ENCODE peak calls at places on chromosomes 6 and 20, in ten cellular contexts. One of them, this sample, is unnamed.
A peak's percentile ranks its signal among the peaks of the same experiment; 100 is the strongest.

GRCh38 chr6:7145269-7146078 is 37.7 kb downstream of the RREB1 start:
- DNase-seq in CD8-positive, alpha-beta memory T cell: no peak
- DNase-seq in heart right ventricle: no peak
- DNase-seq in hepatocyte: no peak
- DNase-seq in ovary: no peak
- DNase-seq in breast epithelium: peak; percentile 56
- DNase-seq in prostate gland: peak; percentile 90
- DNase-seq in Karpas-422: no peak
- DNase-seq in heart left ventricle: no peak
- DNase-seq in neural progenitor cell: no peak
- DNase-seq in this sample: no peak

GRCh38 chr6:12751694-12752304 is 35.2 kb downstream of the PHACTR1 start:
- DNase-seq in CD8-positive, alpha-beta memory T cell: no peak
- DNase-seq in heart right ventricle: peak; percentile 46
- DNase-seq in hepatocyte: peak; percentile 85
- DNase-seq in ovary: no peak
- DNase-seq in breast epithelium: no peak
- DNase-seq in prostate gland: peak; percentile 19
- DNase-seq in Karpas-422: peak; percentile 79
- DNase-seq in heart left ventricle: peak; percentile 36
- DNase-seq in neural progenitor cell: peak; percentile 88
- DNase-seq in this sample: peak; percentile 26

GRCh38 chr20:2805682-2806350 is 5.4 kb upstream of the CPXM1 start:
- DNase-seq in CD8-positive, alpha-beta memory T cell: no peak
- DNase-seq in heart right ventricle: no peak
- DNase-seq in hepatocyte: no peak
- DNase-seq in ovary: no peak
- DNase-seq in breast epithelium: no peak
- DNase-seq in prostate gland: no peak
- DNase-seq in Karpas-422: no peak
- DNase-seq in heart left ventricle: no peak
- DNase-seq in neural progenitor cell: no peak
- DNase-seq in this sample: no peak

GRCh38 chr6:42007753-42008528 is 42.4 kb upstream of the TAF8 start:
- DNase-seq in CD8-positive, alpha-beta memory T cell: peak; percentile 10
- DNase-seq in heart right ventricle: no peak
- DNase-seq in hepatocyte: no peak
- DNase-seq in ovary: no peak
- DNase-seq in breast epithelium: no peak
- DNase-seq in prostate gland: no peak
- DNase-seq in Karpas-422: peak; percentile 60
- DNase-seq in heart left ventricle: no peak
- DNase-seq in neural progenitor cell: no peak
- DNase-seq in this sample: peak; percentile 88

GRCh38 chr20:56925696-56926101 is 296.6 kb downstream of the TFAP2C start:
- DNase-seq in CD8-positive, alpha-beta memory T cell: no peak
- DNase-seq in heart right ventricle: no peak
- DNase-seq in hepatocyte: no peak
- DNase-seq in ovary: no peak
- DNase-seq in breast epithelium: no peak
- DNase-seq in prostate gland: no peak
- DNase-seq in Karpas-422: no peak
- DNase-seq in heart left ventricle: no peak
- DNase-seq in neural progenitor cell: peak; percentile 66
- DNase-seq in this sample: no peak

GRCh38 chr20:17444091-17444490 is 87.1 kb downstream of the BFSP1 start:
- DNase-seq in CD8-positive, alpha-beta memory T cell: no peak
- DNase-seq in heart right ventricle: no peak
- DNase-seq in hepatocyte: no peak
- DNase-seq in ovary: no peak
- DNase-seq in breast epithelium: no peak
- DNase-seq in prostate gland: no peak
- DNase-seq in Karpas-422: no peak
- DNase-seq in heart left ventricle: no peak
- DNase-seq in neural progenitor cell: no peak
- DNase-seq in this sample: no peak

GRCh38 chr20:57093766-57094165 is 172.7 kb downstream of the BMP7 start:
- DNase-seq in CD8-positive, alpha-beta memory T cell: no peak
- DNase-seq in heart right ventricle: no peak
- DNase-seq in hepatocyte: no peak
- DNase-seq in ovary: no peak
- DNase-seq in breast epithelium: no peak
- DNase-seq in prostate gland: no peak
- DNase-seq in Karpas-422: no peak
- DNase-seq in heart left ventricle: no peak
- DNase-seq in neural progenitor cell: no peak
- DNase-seq in this sample: no peak

GRCh38 chr20:25283221-25283951 is 35.5 kb downstream of the PYGB start:
- DNase-seq in CD8-positive, alpha-beta memory T cell: no peak
- DNase-seq in heart right ventricle: peak; percentile 2
- DNase-seq in hepatocyte: no peak
- DNase-seq in ovary: peak; percentile 5
- DNase-seq in breast epithelium: peak; percentile 13
- DNase-seq in prostate gland: no peak
- DNase-seq in Karpas-422: no peak
- DNase-seq in heart left ventricle: no peak
- DNase-seq in neural progenitor cell: no peak
- DNase-seq in this sample: no peak

GRCh38 chr20:56406910-56407309 is 5.2 kb upstream of the CASS4 start:
- DNase-seq in CD8-positive, alpha-beta memory T cell: no peak
- DNase-seq in heart right ventricle: no peak
- DNase-seq in hepatocyte: no peak
- DNase-seq in ovary: no peak
- DNase-seq in breast epithelium: no peak
- DNase-seq in prostate gland: no peak
- DNase-seq in Karpas-422: no peak
- DNase-seq in heart left ventricle: no peak
- DNase-seq in neural progenitor cell: no peak
- DNase-seq in this sample: no peak

GRCh38 chr6:75882734-75883133 is 133.7 kb downstream of the MYO6 start:
- DNase-seq in CD8-positive, alpha-beta memory T cell: no peak
- DNase-seq in heart right ventricle: no peak
- DNase-seq in hepatocyte: no peak
- DNase-seq in ovary: no peak
- DNase-seq in breast epithelium: no peak
- DNase-seq in prostate gland: no peak
- DNase-seq in Karpas-422: no peak
- DNase-seq in heart left ventricle: no peak
- DNase-seq in neural progenitor cell: no peak
- DNase-seq in this sample: no peak

GRCh38 chr20:6767536-6768227 is at the start of gene BMP2:
- DNase-seq in CD8-positive, alpha-beta memory T cell: no peak
- DNase-seq in heart right ventricle: peak; percentile 47
- DNase-seq in hepatocyte: peak; percentile 91
- DNase-seq in ovary: peak; percentile 21
- DNase-seq in breast epithelium: no peak
- DNase-seq in prostate gland: peak; percentile 16
- DNase-seq in Karpas-422: no peak
- DNase-seq in heart left ventricle: peak; percentile 60
- DNase-seq in neural progenitor cell: peak; percentile 87
- DNase-seq in this sample: no peak

GRCh38 chr6:9405369-9405768 is 970.0 kb upstream of the SLC35B3 start:
- DNase-seq in CD8-positive, alpha-beta memory T cell: no peak
- DNase-seq in heart right ventricle: no peak
- DNase-seq in hepatocyte: peak; percentile 22
- DNase-seq in ovary: no peak
- DNase-seq in breast epithelium: no peak
- DNase-seq in prostate gland: no peak
- DNase-seq in Karpas-422: no peak
- DNase-seq in heart left ventricle: no peak
- DNase-seq in neural progenitor cell: no peak
- DNase-seq in this sample: no peak

GRCh38 chr20:43563991-43564390 is 5.2 kb downstream of the SGK2 start:
- DNase-seq in CD8-positive, alpha-beta memory T cell: no peak
- DNase-seq in heart right ventricle: no peak
- DNase-seq in hepatocyte: no peak
- DNase-seq in ovary: no peak
- DNase-seq in breast epithelium: no peak
- DNase-seq in prostate gland: no peak
- DNase-seq in Karpas-422: no peak
- DNase-seq in heart left ventricle: no peak
- DNase-seq in neural progenitor cell: no peak
- DNase-seq in this sample: no peak

GRCh38 chr6:32113386-32114352 is 4.5 kb upstream of the TNXB start:
- DNase-seq in CD8-positive, alpha-beta memory T cell: no peak
- DNase-seq in heart right ventricle: peak; percentile 89
- DNase-seq in hepatocyte: peak; percentile 82
- DNase-seq in ovary: peak; percentile 98
- DNase-seq in breast epithelium: peak; percentile 68
- DNase-seq in prostate gland: no peak
- DNase-seq in Karpas-422: no peak
- DNase-seq in heart left ventricle: peak; percentile 84
- DNase-seq in neural progenitor cell: peak; percentile 65
- DNase-seq in this sample: no peak

GRCh38 chr20:13396036-13396435 is 175.0 kb downstream of the ISM1 start:
- DNase-seq in CD8-positive, alpha-beta memory T cell: no peak
- DNase-seq in heart right ventricle: no peak
- DNase-seq in hepatocyte: no peak
- DNase-seq in ovary: no peak
- DNase-seq in breast epithelium: no peak
- DNase-seq in prostate gland: no peak
- DNase-seq in Karpas-422: no peak
- DNase-seq in heart left ventricle: no peak
- DNase-seq in neural progenitor cell: no peak
- DNase-seq in this sample: no peak

GRCh38 chr6:159079367-159079766 is 34.6 kb upstream of the TAGAP start:
- DNase-seq in CD8-positive, alpha-beta memory T cell: no peak
- DNase-seq in heart right ventricle: no peak
- DNase-seq in hepatocyte: no peak
- DNase-seq in ovary: no peak
- DNase-seq in breast epithelium: no peak
- DNase-seq in prostate gland: no peak
- DNase-seq in Karpas-422: no peak
- DNase-seq in heart left ventricle: no peak
- DNase-seq in neural progenitor cell: no peak
- DNase-seq in this sample: no peak
- H3K4me1 ChIP-seq in CD8-positive, alpha-beta memory T cell: peaks cover 21% of the 10 kb centered on the region
- H3K4me1 ChIP-seq in heart right ventricle: no peaks in the 10 kb centered on the region
- H3K4me1 ChIP-seq in hepatocyte: no peaks in the 10 kb centered on the region
- H3K4me1 ChIP-seq in ovary: peaks cover 2% of the 10 kb centered on the region
- H3K4me1 ChIP-seq in breast epithelium: no peaks in the 10 kb centered on the region
- H3K4me1 ChIP-seq in prostate gland: no peaks in the 10 kb centered on the region
- H3K4me1 ChIP-seq in Karpas-422: peaks cover 46% of the 10 kb centered on the region
- H3K4me1 ChIP-seq in heart left ventricle: peaks cover 23% of the 10 kb centered on the region
- H3K4me1 ChIP-seq in neural progenitor cell: no peaks in the 10 kb centered on the region
- H3K4me1 ChIP-seq in this sample: peaks cover 24% of the 10 kb centered on the region

GRCh38 chr6:8237668-8238067 is 135.3 kb upstream of the EEF1E1 start:
- DNase-seq in CD8-positive, alpha-beta memory T cell: no peak
- DNase-seq in heart right ventricle: no peak
- DNase-seq in hepatocyte: no peak
- DNase-seq in ovary: no peak
- DNase-seq in breast epithelium: no peak
- DNase-seq in prostate gland: no peak
- DNase-seq in Karpas-422: no peak
- DNase-seq in heart left ventricle: no peak
- DNase-seq in neural progenitor cell: no peak
- DNase-seq in this sample: no peak
- H3K4me1 ChIP-seq in CD8-positive, alpha-beta memory T cell: no peaks in the 10 kb centered on the region
- H3K4me1 ChIP-seq in heart right ventricle: no peaks in the 10 kb centered on the region
- H3K4me1 ChIP-seq in hepatocyte: peaks cover 10% of the 10 kb centered on the region
- H3K4me1 ChIP-seq in ovary: no peaks in the 10 kb centered on the region
- H3K4me1 ChIP-seq in breast epithelium: no peaks in the 10 kb centered on the region
- H3K4me1 ChIP-seq in prostate gland: no peaks in the 10 kb centered on the region
- H3K4me1 ChIP-seq in Karpas-422: no peaks in the 10 kb centered on the region
- H3K4me1 ChIP-seq in heart left ventricle: no peaks in the 10 kb centered on the region
- H3K4me1 ChIP-seq in neural progenitor cell: peaks cover 11% of the 10 kb centered on the region
- H3K4me1 ChIP-seq in this sample: no peaks in the 10 kb centered on the region

GRCh38 chr6:10421508-10422281 is 6.8 kb upstream of the TFAP2A start:
- DNase-seq in CD8-positive, alpha-beta memory T cell: no peak
- DNase-seq in heart right ventricle: no peak
- DNase-seq in hepatocyte: no peak
- DNase-seq in ovary: no peak
- DNase-seq in breast epithelium: no peak
- DNase-seq in prostate gland: no peak
- DNase-seq in Karpas-422: no peak
- DNase-seq in heart left ventricle: no peak
- DNase-seq in neural progenitor cell: no peak
- DNase-seq in this sample: no peak

GRCh38 chr6:10420546-10421507 is 6.0 kb upstream of the TFAP2A start:
- DNase-seq in CD8-positive, alpha-beta memory T cell: no peak
- DNase-seq in heart right ventricle: no peak
- DNase-seq in hepatocyte: peak; percentile 58
- DNase-seq in ovary: no peak
- DNase-seq in breast epithelium: no peak
- DNase-seq in prostate gland: no peak
- DNase-seq in Karpas-422: no peak
- DNase-seq in heart left ventricle: no peak
- DNase-seq in neural progenitor cell: peak; percentile 90
- DNase-seq in this sample: no peak

GRCh38 chr6:10419749-10420545 is 5.1 kb upstream of the TFAP2A start:
- DNase-seq in CD8-positive, alpha-beta memory T cell: no peak
- DNase-seq in heart right ventricle: no peak
- DNase-seq in hepatocyte: no peak
- DNase-seq in ovary: no peak
- DNase-seq in breast epithelium: peak; percentile 73
- DNase-seq in prostate gland: no peak
- DNase-seq in Karpas-422: no peak
- DNase-seq in heart left ventricle: no peak
- DNase-seq in neural progenitor cell: no peak
- DNase-seq in this sample: no peak

GRCh38 chr6:10424005-10424404 is 9.1 kb upstream of the TFAP2A start:
- DNase-seq in CD8-positive, alpha-beta memory T cell: no peak
- DNase-seq in heart right ventricle: no peak
- DNase-seq in hepatocyte: no peak
- DNase-seq in ovary: no peak
- DNase-seq in breast epithelium: no peak
- DNase-seq in prostate gland: no peak
- DNase-seq in Karpas-422: no peak
- DNase-seq in heart left ventricle: no peak
- DNase-seq in neural progenitor cell: no peak
- DNase-seq in this sample: peak; percentile 29

GRCh38 chr6:10422282-10423034 is 7.6 kb upstream of the TFAP2A start:
- DNase-seq in CD8-positive, alpha-beta memory T cell: no peak
- DNase-seq in heart right ventricle: no peak
- DNase-seq in hepatocyte: no peak
- DNase-seq in ovary: no peak
- DNase-seq in breast epithelium: no peak
- DNase-seq in prostate gland: no peak
- DNase-seq in Karpas-422: no peak
- DNase-seq in heart left ventricle: no peak
- DNase-seq in neural progenitor cell: no peak
- DNase-seq in this sample: no peak
- H3K4me1 ChIP-seq in CD8-positive, alpha-beta memory T cell: peaks cover 11% of the 10 kb centered on the region
- H3K4me1 ChIP-seq in heart right ventricle: peaks cover 12% of the 10 kb centered on the region
- H3K4me1 ChIP-seq in hepatocyte: peaks cover 22% of the 10 kb centered on the region
- H3K4me1 ChIP-seq in ovary: peaks cover 3% of the 10 kb centered on the region
- H3K4me1 ChIP-seq in breast epithelium: no peaks in the 10 kb centered on the region
- H3K4me1 ChIP-seq in prostate gland: no peaks in the 10 kb centered on the region
- H3K4me1 ChIP-seq in Karpas-422: peaks cover 24% of the 10 kb centered on the region
- H3K4me1 ChIP-seq in heart left ventricle: peaks cover 17% of the 10 kb centered on the region
- H3K4me1 ChIP-seq in neural progenitor cell: peaks cover 23% of the 10 kb centered on the region
- H3K4me1 ChIP-seq in this sample: peaks cover 19% of the 10 kb centered on the region

DNA sequence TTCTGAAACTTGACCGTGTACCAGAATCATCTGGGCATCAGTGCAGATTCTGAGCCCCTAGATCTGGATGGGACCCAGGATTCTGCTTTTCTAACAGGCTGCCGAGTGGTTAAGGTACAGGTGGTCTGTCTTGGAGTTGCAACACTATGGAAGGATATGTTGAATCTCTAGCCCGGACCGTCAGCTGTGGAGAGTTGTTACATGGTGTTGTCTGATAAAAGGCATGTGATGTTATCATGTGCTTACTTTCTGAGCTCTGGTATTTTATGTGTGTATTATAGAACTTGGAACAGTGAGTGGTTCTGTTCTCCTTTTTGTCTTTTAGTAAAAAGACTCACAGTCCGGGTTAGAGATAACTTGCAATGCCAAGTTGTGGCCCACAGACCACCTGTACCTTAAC is 123.0 kb downstream of the JARID2 start:
- DNase-seq in CD8-positive, alpha-beta memory T cell: no peak
- DNase-seq in heart right ventricle: no peak
- DNase-seq in hepatocyte: no peak
- DNase-seq in ovary: no peak
- DNase-seq in breast epithelium: no peak
- DNase-seq in prostate gland: no peak
- DNase-seq in Karpas-422: no peak
- DNase-seq in heart left ventricle: no peak
- DNase-seq in neural progenitor cell: no peak
- DNase-seq in this sample: no peak
- H3K4me1 ChIP-seq in CD8-positive, alpha-beta memory T cell: peaks cover 53% of the 10 kb centered on the region
- H3K4me1 ChIP-seq in heart right ventricle: peaks cover 42% of the 10 kb centered on the region
- H3K4me1 ChIP-seq in hepatocyte: peaks cover 28% of the 10 kb centered on the region
- H3K4me1 ChIP-seq in ovary: peaks cover 15% of the 10 kb centered on the region
- H3K4me1 ChIP-seq in breast epithelium: peaks cover 5% of the 10 kb centered on the region
- H3K4me1 ChIP-seq in prostate gland: peaks cover 4% of the 10 kb centered on the region
- H3K4me1 ChIP-seq in Karpas-422: no peaks in the 10 kb centered on the region
- H3K4me1 ChIP-seq in heart left ventricle: peaks cover 74% of the 10 kb centered on the region
- H3K4me1 ChIP-seq in neural progenitor cell: peaks cover 36% of the 10 kb centered on the region
- H3K4me1 ChIP-seq in this sample: peaks cover 7% of the 10 kb centered on the region